ENCODE peak calls at places on chromosomes 4 and X, in nine cellular contexts. A is right atrium auricular region, T is tibial nerve, Z is natural killer cell, U is progenitor cell of endocrine pancreas, J is neural progenitor cell, B is A549, F is neural crest cell, N is GM12865. S is an unnamed sample.

GRCh38 chr4:26583538-26583864 is 383 bp upstream of the TBC1D19 start:
- DNase-seq in N (no peak), B (no peak), T (no peak), F (no peak), J (no peak), Z (no peak), U (no peak), A (no peak), S (no peak)

GRCh38 chrX:133254666-133255065 is 36.5 kb upstream of the TFDP3 start:
- DNase-seq in Z (no peak), T (no peak), F (no peak), J (no peak), A (no peak), U (no peak), B (no peak), N (no peak), S (no peak)

GRCh38 chrX:35842657-35843056 is 44.5 kb downstream of the MAGEB16 start:
- DNase-seq in B (no peak), T (no peak), J (peak; percentile 11), A (no peak), F (no peak), N (no peak), U (no peak), Z (no peak), S (no peak)

GRCh38 chr4:78293841-78294301 is 236.7 kb downstream of the FRAS1 start:
- DNase-seq in N (no peak), Z (no peak), T (no peak), J (peak; percentile 35), A (no peak), B (peak; percentile 4), U (no peak), F (no peak), S (peak; percentile 95)

GRCh38 chrX:40061871-40062524 is 35.8 kb downstream of the BCOR start:
- DNase-seq in U (no peak), J (no peak), F (no peak), Z (no peak), B (no peak), N (no peak), T (no peak), A (no peak), S (no peak)

GRCh38 chrX:39527045-39527444 is 570.7 kb downstream of the BCOR start:
- DNase-seq in T (no peak), B (no peak), N (no peak), U (no peak), A (no peak), Z (no peak), J (no peak), F (no peak), S (no peak)

GRCh38 chr4:3320361-3321023 is 27.7 kb downstream of the RGS12 start:
- DNase-seq in N (no peak), B (no peak), F (no peak), J (no peak), T (no peak), A (peak; percentile 58), U (no peak), Z (no peak), S (no peak)

GRCh38 chr4:166252487-166253402 is 379.7 kb downstream of the TLL1 start:
- DNase-seq in Z (no peak), B (peak; percentile 28), J (peak; percentile 57), N (peak; percentile 36), A (no peak), F (no peak), U (no peak), T (no peak), S (peak; percentile 18)

GRCh38 chr4:121307441-121308327 is 73.1 kb downstream of the QRFPR start:
- DNase-seq in U (no peak), F (no peak), N (peak; percentile 81), A (no peak), Z (peak; percentile 24), B (peak; percentile 33), J (peak; percentile 80), T (no peak), S (peak; percentile 43)

GRCh38 chr4:23788460-23788859 is 101.4 kb downstream of the PPARGC1A start:
- DNase-seq in B (no peak), A (no peak), U (no peak), Z (no peak), J (no peak), T (no peak), N (no peak), F (no peak), S (no peak)

GRCh38 chr4:124330045-124330444 is 382.5 kb downstream of the ANKRD50 start:
- DNase-seq in F (no peak), B (no peak), A (no peak), T (no peak), J (no peak), N (no peak), Z (no peak), U (no peak), S (no peak)

GRCh38 chr4:188439641-188440311 is 300.5 kb downstream of the TRIML1 start:
- DNase-seq in F (no peak), A (no peak), T (no peak), U (no peak), Z (no peak), J (no peak), N (no peak), B (peak; percentile 52), S (no peak)

GRCh38 chrX:41334866-41335589 is 1.1 kb downstream of the DDX3X start:
- DNase-seq in F (peak; percentile 8), J (no peak), N (peak; percentile 63), B (peak; percentile 44), Z (peak; percentile 56), T (peak; percentile 15), U (peak; percentile 12), A (peak; percentile 76), S (peak; percentile 35)

GRCh38 chr4:76539979-76540378 is 105.0 kb downstream of the SHROOM3 start:
- DNase-seq in U (no peak), F (no peak), Z (no peak), T (no peak), A (no peak), B (no peak), N (no peak), J (no peak), S (peak; percentile 52)

GRCh38 chrX:5971300-5971699 is 257.4 kb downstream of the NLGN4X start:
- DNase-seq in F (no peak), T (no peak), N (no peak), B (no peak), J (no peak), A (no peak), U (no peak), Z (no peak), S (no peak)

GRCh38 chr4:54499308-54500074 is 158.3 kb upstream of the KIT start:
- DNase-seq in J (peak; percentile 27), A (no peak), F (no peak), B (no peak), N (no peak), T (no peak), Z (no peak), U (no peak), S (peak; percentile 61)

GRCh38 chr4:76589402-76589801 is 154.4 kb downstream of the SHROOM3 start:
- DNase-seq in Z (no peak), B (peak; percentile 31), N (no peak), U (no peak), A (no peak), F (no peak), J (peak; percentile 24), T (no peak), S (peak; percentile 81)

DNA sequence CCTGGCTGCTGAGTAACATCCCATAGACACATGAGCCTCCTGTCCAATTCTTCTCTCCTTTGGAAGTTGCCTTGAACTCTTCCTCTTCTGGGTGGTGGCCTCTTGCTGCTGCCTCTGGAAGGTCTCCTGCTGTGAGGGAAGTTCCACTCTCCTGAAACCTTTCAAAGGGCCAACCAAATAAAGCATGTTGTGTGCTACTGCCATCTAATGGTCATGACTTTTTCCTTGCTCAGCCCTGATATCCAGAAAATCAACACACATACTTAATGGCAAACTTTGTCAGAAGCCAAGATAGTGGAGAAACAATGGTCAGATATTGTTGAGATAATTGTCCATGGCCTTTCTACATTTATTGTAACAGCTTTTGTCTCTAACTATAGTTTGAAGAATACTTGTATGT is 19.1 kb upstream of the ZXDA start:
- DNase-seq in U (no peak), F (no peak), A (no peak), B (peak; percentile 36), Z (no peak), N (peak; percentile 10), T (no peak), J (peak; percentile 18), S (peak; percentile 12)
- TF ChIP-seq CTCF in U (peak; percentile 34), F (no peak), A (no peak), B (peak; percentile 22), Z (peak; percentile 12), N (peak; percentile 26), T (peak; percentile 19), J (peak; percentile 33), S (peak; percentile 68)

GRCh38 chr4:153518001-153518400 is 51.8 kb downstream of the TMEM131L start:
- DNase-seq in Z (no peak), A (no peak), F (no peak), B (no peak), T (no peak), N (peak; percentile 60), U (no peak), J (no peak), S (no peak)
- TF ChIP-seq CTCF in Z (no peak), A (no peak), F (no peak), B (no peak), T (no peak), N (no peak), U (no peak), J (no peak), S (no peak)

DNA sequence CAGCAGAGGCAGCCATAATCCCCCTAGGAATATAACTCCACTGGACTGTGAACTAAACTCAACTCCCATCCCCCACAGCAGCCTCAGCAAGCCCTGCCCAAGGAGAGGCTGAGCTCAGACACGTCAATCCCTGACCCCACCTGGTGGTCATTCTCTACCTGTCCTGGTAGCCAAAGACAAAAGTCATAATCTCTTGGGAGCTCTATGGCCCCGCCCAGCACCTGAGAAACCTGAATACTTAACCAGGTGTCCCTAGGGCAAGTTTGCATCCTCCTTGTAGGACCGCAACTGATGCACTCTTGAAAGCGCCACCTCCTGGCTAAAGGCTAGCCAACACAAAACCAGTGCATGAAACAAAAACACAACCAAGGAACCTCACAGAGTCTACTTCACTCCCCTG is 18.4 kb downstream of the CT47B1 start:
- DNase-seq in J (peak; percentile 4), N (peak; percentile 4), Z (no peak), U (no peak), A (no peak), B (peak; percentile 2), T (no peak), F (no peak), S (no peak)
- TF ChIP-seq CTCF in J (peak; percentile 37), N (no peak), Z (no peak), U (peak; percentile 8), A (no peak), B (no peak), T (no peak), F (no peak), S (peak; percentile 21)

DNA sequence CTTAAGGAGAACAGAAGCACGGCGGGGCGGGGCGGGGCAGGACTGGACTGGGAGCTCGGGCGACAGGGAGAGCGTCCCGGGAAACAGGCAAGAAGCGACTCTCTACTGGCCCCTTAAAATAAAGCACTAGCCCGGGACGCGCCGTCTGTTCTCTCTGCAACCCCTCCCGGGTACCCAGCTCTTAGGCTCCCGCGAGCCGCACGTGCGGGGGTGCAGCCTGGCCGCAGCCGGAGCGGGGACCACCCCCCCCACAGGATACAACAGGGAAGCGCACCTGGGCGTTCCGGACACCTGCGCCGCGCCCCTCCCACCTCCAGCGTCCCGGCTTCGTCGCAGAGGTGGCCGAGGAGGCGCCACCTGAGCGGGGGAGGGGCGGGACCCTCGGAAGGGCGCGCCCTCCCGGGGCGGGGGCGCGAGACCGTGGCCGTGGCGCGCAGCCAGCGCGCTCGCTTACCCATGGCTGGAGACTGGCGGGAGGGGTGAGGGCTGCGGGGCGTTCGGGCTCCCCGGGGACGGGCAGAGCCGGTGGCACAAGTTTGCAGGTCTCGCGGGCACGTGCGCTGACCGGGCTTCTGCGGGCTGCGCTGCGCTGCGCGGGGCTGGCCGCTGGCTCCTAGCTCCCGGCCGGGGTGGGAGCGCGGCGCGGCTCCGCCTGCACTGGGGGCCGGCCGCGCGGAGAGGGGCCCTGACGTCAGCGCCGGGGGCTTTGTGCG is 91.5 kb downstream of the GEMIN8 start:
- DNase-seq in Z (no peak), T (no peak), B (peak; percentile 0), U (peak; percentile 27), J (peak; percentile 76), F (peak; percentile 43), A (no peak), N (peak; percentile 4), S (no peak)
- TF ChIP-seq CTCF in Z (no peak), T (no peak), B (no peak), U (no peak), J (no peak), F (no peak), A (no peak), N (no peak), S (no peak)